ENCODE peak calls at places on chromosomes 5 and 9, in six cellular contexts. Z, L, U, E, V and J are unnamed samples.

GRCh38 chr9:16530669-16531461 is 339.6 kb downstream of the BNC2 start:
- DNase-seq in L (no peak), V (no peak), U (no peak), E (no peak), Z (no peak), J (peak)

GRCh38 chr9:123127512-123128075 is 94.1 kb downstream of the GPR21 start:
- DNase-seq in U (no peak), V (no peak), L (no peak), Z (no peak), E (no peak), J (no peak)

GRCh38 chr9:137205126-137206069 is at the start of the genes NDOR1 and TMEM203:
- DNase-seq in V (peak), Z (peak), L (peak), E (peak), U (no peak), J (peak)

GRCh38 chr5:78653969-78654368 is 5.4 kb upstream of the LHFPL2 start:
- DNase-seq in E (no peak), Z (no peak), V (no peak), U (no peak), L (no peak), J (no peak)

GRCh38 chr5:149153193-149153750 is 12.0 kb downstream of the ABLIM3 start:
- DNase-seq in U (no peak), V (no peak), E (no peak), Z (no peak), L (no peak), J (no peak)

GRCh38 chr9:94780516-94780950 is 54.0 kb downstream of the AOPEP start:
- DNase-seq in V (no peak), Z (no peak), E (no peak), L (no peak), U (no peak), J (no peak)

GRCh38 chr5:156182174-156182967 is 144.6 kb upstream of the SGCD start:
- DNase-seq in U (peak), L (no peak), E (no peak), Z (no peak), V (no peak), J (peak)

GRCh38 chr9:99166149-99166548 is 55.6 kb downstream of the ALG2 start:
- DNase-seq in L (no peak), E (no peak), V (no peak), Z (no peak), U (no peak), J (no peak)

GRCh38 chr5:123628860-123629544 is 117.0 kb downstream of the CSNK1G3 start:
- DNase-seq in E (no peak), U (no peak), V (no peak), L (no peak), Z (no peak), J (no peak)

GRCh38 chr9:134983094-134983493 is 65.4 kb upstream of the FCN1 start:
- DNase-seq in V (no peak), E (peak), L (no peak), Z (no peak), U (no peak), J (peak)

GRCh38 chr5:169445191-169445590 is 138.4 kb upstream of the SPDL1 start:
- DNase-seq in L (no peak), Z (no peak), V (no peak), E (no peak), U (no peak), J (peak)

GRCh38 chr5:127941646-127942045 is 141.9 kb upstream of the SLC12A2 start:
- DNase-seq in V (no peak), U (no peak), E (no peak), L (no peak), Z (peak), J (no peak)

GRCh38 chr5:68554566-68555279 is 339.2 kb downstream of the PIK3R1 start:
- DNase-seq in E (no peak), L (no peak), Z (no peak), V (no peak), U (no peak), J (peak)

GRCh38 chr9:129945314-129945713 is 97.7 kb downstream of the FNBP1 start:
- DNase-seq in V (no peak), Z (no peak), U (no peak), E (no peak), L (no peak), J (no peak)

GRCh38 chr5:123937230-123937629 is 425.3 kb downstream of the CSNK1G3 start:
- DNase-seq in L (peak), V (no peak), U (no peak), E (peak), Z (no peak), J (peak)

GRCh38 chr9:91117959-91118651 is 243.6 kb downstream of the AUH start:
- DNase-seq in Z (peak), E (no peak), U (no peak), V (no peak), L (no peak), J (peak)